ENCODE peak calls at places on chromosome 9, in ten cellular contexts. P is NCI-H187; N is CD4-positive, CD25-positive, alpha-beta regulatory T cell; I is activated CD4-positive, alpha-beta T cell treated with anti-CD3 and anti-CD28 coated beads for 48 hours; H is tibial artery; J is BJ; T is RPMI8226; Y is midbrain; E is GM23248; D is stimulated activated CD4-positive, alpha-beta T cell treated with anti-CD3 and anti-CD28 coated beads, Interleukin-4, amount 100 ng/mL, for 48 hours. M is an unnamed sample.

GRCh38 chr9:120931278-120932085 is 4.9 kb upstream of the TRAF1 start:
- DNase-seq in I (peak; percentile 67), Y (no peak), P (no peak), H (peak; percentile 84), E (peak; percentile 85), N (peak; percentile 84), T (peak; percentile 81), J (no peak), D (no peak), M (peak; percentile 83)

GRCh38 chr9:128523199-128523925 is 18.8 kb downstream of the GLE1 start:
- DNase-seq in T (no peak), N (no peak), I (no peak), E (peak; percentile 58), H (no peak), J (no peak), Y (peak; percentile 19), D (no peak), P (no peak), M (no peak)

GRCh38 chr9:120913673-120914266 is 12.8 kb downstream of the TRAF1 start:
- DNase-seq in I (peak; percentile 62), N (peak; percentile 49), D (no peak), P (no peak), T (peak; percentile 44), E (peak; percentile 12), H (no peak), J (no peak), Y (no peak), M (no peak)

GRCh38 chr9:28031521-28032177 is 458.4 kb upstream of the C9orf72 start:
- DNase-seq in T (no peak), P (no peak), H (no peak), N (no peak), E (no peak), J (no peak), I (no peak), D (no peak), Y (no peak), M (no peak)

GRCh38 chr9:98146101-98146991 is 27.3 kb upstream of the TRIM14 start:
- DNase-seq in T (peak; percentile 59), I (no peak), N (no peak), P (no peak), D (no peak), Y (no peak), E (peak; percentile 67), H (peak; percentile 59), J (no peak), M (no peak)

GRCh38 chr9:78613006-78613405 is 316.1 kb downstream of the PSAT1 start:
- DNase-seq in T (no peak), E (no peak), Y (no peak), J (no peak), H (no peak), D (no peak), I (no peak), N (no peak), P (no peak), M (no peak)

GRCh38 chr9:6777218-6777902 is 19.6 kb downstream of the KDM4C start:
- DNase-seq in E (no peak), N (no peak), D (no peak), H (no peak), T (no peak), I (no peak), J (no peak), Y (no peak), P (no peak), M (no peak)

GRCh38 chr9:107794259-107794658 is 304.7 kb upstream of the KLF4 start:
- DNase-seq in Y (no peak), N (no peak), I (no peak), E (no peak), T (no peak), H (no peak), D (no peak), P (no peak), J (no peak), M (no peak)

GRCh38 chr9:132472199-132472598 is 62.2 kb downstream of the CFAP77 start:
- DNase-seq in E (no peak), H (no peak), Y (no peak), I (no peak), N (no peak), P (peak; percentile 48), D (no peak), T (peak; percentile 61), J (no peak), M (no peak)

GRCh38 chr9:36739538-36740116 is 166.9 kb downstream of the MELK start:
- DNase-seq in Y (no peak), I (no peak), H (no peak), D (no peak), P (no peak), J (no peak), T (no peak), N (no peak), E (peak; percentile 29), M (no peak)

GRCh38 chr9:77805810-77806209 is 157.7 kb upstream of the GNA14 start:
- DNase-seq in J (no peak), D (no peak), E (no peak), T (no peak), H (no peak), Y (no peak), I (no peak), N (no peak), P (no peak), M (no peak)

GRCh38 chr9:136255166-136255538 is 9.5 kb upstream of the QSOX2 start:
- DNase-seq in D (no peak), Y (no peak), I (peak; percentile 19), E (peak; percentile 64), N (no peak), H (no peak), P (no peak), T (no peak), J (no peak), M (no peak)

GRCh38 chr9:110099236-110099741 is 108.7 kb downstream of the C9orf152 start:
- DNase-seq in T (no peak), J (peak; percentile 57), E (peak; percentile 93), Y (no peak), P (peak; percentile 26), N (no peak), D (no peak), I (no peak), H (no peak), M (no peak)

GRCh38 chr9:12718482-12719026 is 25.4 kb downstream of the TYRP1 start:
- DNase-seq in N (no peak), D (no peak), E (peak; percentile 74), J (no peak), Y (no peak), P (no peak), T (no peak), H (no peak), I (no peak), M (no peak)

GRCh38 chr9:125431741-125432271 is 170.2 kb downstream of the GAPVD1 start:
- DNase-seq in E (no peak), P (no peak), T (no peak), I (no peak), Y (no peak), H (peak; percentile 60), J (no peak), N (no peak), D (no peak), M (no peak)

GRCh38 chr9:86721843-86722705 is 225.2 kb downstream of the GAS1 start:
- DNase-seq in Y (no peak), I (no peak), T (no peak), N (no peak), E (peak; percentile 92), D (no peak), P (no peak), J (peak; percentile 83), H (peak; percentile 77), M (no peak)

M was measured in stimulated activated effector memory CD8-positive, alpha-beta T cell treated with anti-CD3 and anti-CD28 coated beads, Interleukin-12 subunit alpha, Interleukin-12 subunit beta, amount 100 ng/mL, for 72 hours.